ENCODE peak calls at places on chromosomes 16 and 17, in four cellular contexts. Y is SK-N-DZ, W is T-helper 9 cell, A is mammary epithelial cell. P is an unnamed sample.

GRCh38 chr17:73901661-73902415 is 257.6 kb upstream of the SDK2 start:
- DNase-seq in Y (peak), W (no peak), A (peak), P (peak)

GRCh38 chr17:50036455-50037320 is 19.2 kb upstream of the ITGA3 start:
- DNase-seq in Y (no peak), W (no peak), A (no peak), P (no peak)

GRCh38 chr16:85296859-85297698 is 184.8 kb upstream of the CIBAR2 start:
- DNase-seq in Y (peak), W (peak), A (no peak), P (peak)

GRCh38 chr16:28157768-28158535 is 53.8 kb downstream of the XPO6 start:
- DNase-seq in Y (no peak), W (no peak), A (no peak), P (no peak)

GRCh38 chr16:48277158-48277557 is 29.8 kb upstream of the ABCC11 start:
- DNase-seq in Y (no peak), W (no peak), A (peak), P (no peak)

GRCh38 chr17:7393613-7394451 is 493 bp downstream of the PLSCR3 start:
- DNase-seq in Y (no peak), W (peak), A (peak), P (peak)

GRCh38 chr17:55190748-55191147 is 74.0 kb upstream of the HLF start:
- DNase-seq in Y (no peak), W (no peak), A (no peak), P (no peak)

GRCh38 chr16:64412578-64413280 is 709.1 kb downstream of the CDH11 start:
- DNase-seq in Y (no peak), W (no peak), A (peak), P (no peak)

GRCh38 chr16:20995711-20996110 is 95.1 kb downstream of the LYRM1 start:
- DNase-seq in Y (no peak), W (no peak), A (no peak), P (no peak)

GRCh38 chr16:15502041-15502725 is 67.8 kb downstream of the BMERB1 start:
- DNase-seq in Y (no peak), W (no peak), A (peak), P (peak)

GRCh38 chr16:57537596-57538234 is 1.3 kb upstream of the CCDC102A start:
- DNase-seq in Y (no peak), W (no peak), A (no peak), P (no peak)

GRCh38 chr16:73213761-73214480 is 166.0 kb upstream of the ZFHX3 start:
- DNase-seq in Y (no peak), W (no peak), A (no peak), P (no peak)

GRCh38 chr17:68310141-68310540 is 18.8 kb downstream of the ARSG start:
- DNase-seq in Y (no peak), W (no peak), A (no peak), P (no peak)

GRCh38 chr16:75627856-75628255 is 4.8 kb upstream of the ADAT1 start:
- DNase-seq in Y (no peak), W (no peak), A (no peak), P (no peak)

GRCh38 chr17:73391331-73392265 is 79.8 kb upstream of the CDC42EP4 start:
- DNase-seq in Y (no peak), W (no peak), A (no peak), P (no peak)

GRCh38 chr17:9290226-9290613 is 268.9 kb downstream of the NTN1 start:
- DNase-seq in Y (no peak), W (no peak), A (no peak), P (no peak)

GRCh38 chr17:59751955-59752413 is 44.5 kb downstream of the VMP1 start:
- DNase-seq in Y (no peak), W (no peak), A (no peak), P (no peak)

GRCh38 chr17:67058036-67058435 is 13.7 kb downstream of the CACNG1 start:
- DNase-seq in Y (no peak), W (no peak), A (no peak), P (no peak)

GRCh38 chr17:65485388-65486299 is 75.8 kb downstream of the AXIN2 start:
- DNase-seq in Y (no peak), W (no peak), A (no peak), P (no peak)

GRCh38 chr17:38418693-38419507 is 9.4 kb upstream of the ARHGAP23 start:
- DNase-seq in Y (peak), W (no peak), A (no peak), P (no peak)

GRCh38 chr17:67440311-67441051 is 63.4 kb downstream of the PITPNC1 start:
- DNase-seq in Y (no peak), W (no peak), A (no peak), P (no peak)

GRCh38 chr17:58083491-58084316 is 485 bp downstream of the DYNLL2 start:
- DNase-seq in Y (peak), W (peak), A (peak), P (peak)

GRCh38 chr16:50427107-50427506 is 58.3 kb upstream of the BRD7 start:
- DNase-seq in Y (no peak), W (no peak), A (no peak), P (no peak)

GRCh38 chr17:2398655-2399571 is 1.9 kb downstream of the MNT start:
- DNase-seq in Y (no peak), W (peak), A (peak), P (peak)

P was measured in RWPE1.